ENCODE peak calls at places on chromosomes 2 and 18, in eight cellular contexts. B is left lung, S is A549, M is fibroblast of mammary gland, A is AG10803, V is HCT116, T is epithelial cell of esophagus, G is Caco-2. D is an unnamed sample.
A peak's percentile ranks its signal among the peaks of the same experiment; 100 is the strongest.

GRCh38 chr2:126949775-126950174 is 51.1 kb downstream of the TEX51 start:
- DNase-seq in B (no peak), S (no peak), M (no peak), A (no peak), V (no peak), T (no peak), G (no peak), D (no peak)

GRCh38 chr18:4285525-4285924 is 169.6 kb downstream of the DLGAP1 start:
- DNase-seq in B (no peak), S (no peak), M (no peak), A (no peak), V (no peak), T (no peak), G (no peak), D (no peak)

GRCh38 chr2:205902041-205902898 is 183.7 kb downstream of the INO80D start:
- DNase-seq in B (no peak), S (peak; percentile 13), M (peak; percentile 37), A (peak; percentile 21), V (no peak), T (peak; percentile 52), G (peak; percentile 74), D (no peak)

GRCh38 chr2:64858541-64859031 is 130.6 kb upstream of the SLC1A4 start:
- DNase-seq in B (peak; percentile 65), S (no peak), M (no peak), A (no peak), V (no peak), T (no peak), G (no peak), D (no peak)

GRCh38 chr2:189225032-189225431 is 45.5 kb upstream of the COL5A2 start:
- DNase-seq in B (no peak), S (no peak), M (no peak), A (no peak), V (no peak), T (no peak), G (no peak), D (no peak)

GRCh38 chr2:217099561-217099960 is 239.7 kb upstream of the TNP1 start:
- DNase-seq in B (no peak), S (no peak), M (peak; percentile 84), A (peak; percentile 48), V (no peak), T (no peak), G (no peak), D (peak; percentile 60)

GRCh38 chr18:26656944-26657536 is 108.7 kb upstream of the KCTD1 start:
- DNase-seq in B (peak; percentile 95), S (peak; percentile 48), M (peak; percentile 49), A (peak; percentile 61), V (no peak), T (peak; percentile 71), G (peak; percentile 36), D (peak; percentile 28)

GRCh38 chr2:11097988-11098387 is 57.3 kb upstream of the SLC66A3 start:
- DNase-seq in B (no peak), S (no peak), M (no peak), A (no peak), V (no peak), T (no peak), G (no peak), D (no peak)

GRCh38 chr18:74530584-74530862 is 3.8 kb upstream of the CNDP1 start:
- DNase-seq in B (no peak), S (no peak), M (no peak), A (no peak), V (no peak), T (no peak), G (no peak), D (no peak)

GRCh38 chr18:22504665-22505064 is 87.0 kb upstream of the CTAGE1 start:
- DNase-seq in B (no peak), S (peak; percentile 25), M (peak; percentile 74), A (peak; percentile 47), V (no peak), T (peak; percentile 77), G (no peak), D (no peak)

GRCh38 chr2:140457483-140457882 is 1673.3 kb downstream of the LRP1B start:
- DNase-seq in B (no peak), S (no peak), M (no peak), A (no peak), V (no peak), T (peak; percentile 2), G (no peak), D (no peak)

GRCh38 chr2:199356412-199356811 is 101.3 kb downstream of the SATB2 start:
- DNase-seq in B (no peak), S (no peak), M (no peak), A (peak; percentile 35), V (no peak), T (no peak), G (no peak), D (no peak)

GRCh38 chr2:84065857-84066256 is 393.2 kb downstream of the SUCLG1 start:
- DNase-seq in B (no peak), S (no peak), M (no peak), A (no peak), V (no peak), T (no peak), G (no peak), D (no peak)

GRCh38 chr2:86017901-86018896 is 87.5 kb downstream of the POLR1A start:
- DNase-seq in B (peak; percentile 87), S (no peak), M (no peak), A (no peak), V (no peak), T (peak; percentile 41), G (no peak), D (no peak)

GRCh38 chr2:36889782-36890181 is 76.6 kb downstream of the STRN start:
- DNase-seq in B (no peak), S (peak; percentile 82), M (peak; percentile 98), A (peak; percentile 91), V (peak; percentile 36), T (peak; percentile 95), G (no peak), D (no peak)

GRCh38 chr2:64104944-64105343 is 39.3 kb downstream of the PELI1 start:
- DNase-seq in B (no peak), S (no peak), M (peak; percentile 23), A (no peak), V (no peak), T (peak; percentile 63), G (no peak), D (no peak)

GRCh38 chr18:10755855-10756254 is 230.0 kb downstream of the NAPG start:
- DNase-seq in B (no peak), S (no peak), M (no peak), A (no peak), V (no peak), T (no peak), G (no peak), D (no peak)

GRCh38 chr2:210169871-210170441 is 1.3 kb downstream of the KANSL1L start:
- DNase-seq in B (no peak), S (peak; percentile 12), M (peak; percentile 89), A (peak; percentile 78), V (no peak), T (peak; percentile 77), G (no peak), D (no peak)

GRCh38 chr2:26945991-26946750 is 24.3 kb upstream of the MAPRE3 start:
- DNase-seq in B (no peak), S (no peak), M (no peak), A (no peak), V (no peak), T (no peak), G (no peak), D (no peak)

GRCh38 chr18:74880706-74881289 is 283.1 kb downstream of the ZNF407 start:
- DNase-seq in B (no peak), S (no peak), M (no peak), A (no peak), V (no peak), T (no peak), G (no peak), D (no peak)

GRCh38 chr2:182836451-182836850 is 30.0 kb downstream of the FRZB start:
- DNase-seq in B (no peak), S (no peak), M (no peak), A (no peak), V (no peak), T (no peak), G (no peak), D (no peak)

GRCh38 chr2:199602896-199603482 is 145.2 kb upstream of the SATB2 start:
- DNase-seq in B (no peak), S (no peak), M (no peak), A (no peak), V (no peak), T (no peak), G (no peak), D (no peak)

GRCh38 chr2:66604911-66605310 is 170.0 kb downstream of the MEIS1 start:
- DNase-seq in B (no peak), S (no peak), M (no peak), A (no peak), V (no peak), T (no peak), G (no peak), D (no peak)

GRCh38 chr18:36769611-36770314 is 59.0 kb downstream of the TPGS2 start:
- DNase-seq in B (no peak), S (peak; percentile 16), M (no peak), A (no peak), V (peak; percentile 13), T (no peak), G (peak; percentile 38), D (no peak)
- TF ChIP-seq CTCF in B (peak; percentile 27), S (peak; percentile 20), M (peak; percentile 13), A (no peak), V (peak; percentile 78), T (peak; percentile 29), G (peak; percentile 53), D (peak; percentile 27)

GRCh38 chr2:70094978-70095832 is 7.9 kb downstream of the PCBP1 start:
- DNase-seq in B (no peak), S (peak; percentile 70), M (peak; percentile 50), A (peak; percentile 80), V (no peak), T (peak; percentile 89), G (no peak), D (peak; percentile 48)
- H3K4me3 ChIP-seq in B (no peak overlapping the region), S (no peak overlapping the region), M (no peak overlapping the region), A (no peak overlapping the region), V (no peak overlapping the region), T (no peak overlapping the region), G (no peak overlapping the region), D (peak overlapping the region; percentile 9)

GRCh38 chr2:165560377-165560988 is 91.0 kb downstream of the CSRNP3 start:
- DNase-seq in B (no peak), S (no peak), M (no peak), A (no peak), V (no peak), T (no peak), G (no peak), D (no peak)

GRCh38 chr2:165562235-165562634 is 92.7 kb downstream of the CSRNP3 start:
- DNase-seq in B (no peak), S (no peak), M (no peak), A (no peak), V (no peak), T (no peak), G (no peak), D (no peak)

GRCh38 chr2:165568361-165568760 is 98.9 kb downstream of the CSRNP3 start:
- DNase-seq in B (no peak), S (no peak), M (no peak), A (no peak), V (no peak), T (no peak), G (no peak), D (no peak)

GRCh38 chr2:165558832-165559231 is 89.3 kb downstream of the CSRNP3 start:
- DNase-seq in B (no peak), S (no peak), M (peak; percentile 5), A (no peak), V (no peak), T (peak; percentile 27), G (no peak), D (no peak)

GRCh38 chr2:165563468-165564225 is 94.1 kb downstream of the CSRNP3 start:
- DNase-seq in B (no peak), S (peak; percentile 12), M (no peak), A (no peak), V (no peak), T (no peak), G (no peak), D (no peak)
- TF ChIP-seq CTCF in B (no peak), S (peak; percentile 28), M (peak; percentile 3), A (peak; percentile 3), V (peak; percentile 53), T (no peak), G (peak; percentile 71), D (no peak)

GRCh38 chr2:9753276-9753600 is 90.0 kb upstream of the TAF1B start:
- DNase-seq in B (no peak), S (peak; percentile 92), M (peak; percentile 97), A (peak; percentile 89), V (peak; percentile 88), T (peak; percentile 99), G (no peak), D (peak; percentile 31)
- H3K4me3 ChIP-seq in B (no peak overlapping the region), S (peak overlapping the region; percentile 35), M (no peak overlapping the region), A (peak overlapping the region; percentile 34), V (peak overlapping the region; percentile 56), T (no peak overlapping the region), G (no peak overlapping the region), D (no peak overlapping the region)

D was measured in tibial nerve.